ENCODE peak calls at places on chromosome 12, in four cellular contexts. F, U, I and J are unnamed samples.

GRCh38 chr12:66036317-66036716 is 94.2 kb downstream of the LLPH start:
- DNase-seq in F (peak), U (no peak), I (no peak), J (no peak)

GRCh38 chr12:57164966-57165365 is 17.5 kb upstream of the LRP1-AS start:
- DNase-seq in F (no peak), U (no peak), I (no peak), J (no peak)

GRCh38 chr12:3157581-3158328 is 80.6 kb downstream of the TSPAN9 start:
- DNase-seq in F (no peak), U (no peak), I (no peak), J (peak)

GRCh38 chr12:78338054-78338785 is 507.5 kb downstream of the NAV3 start:
- DNase-seq in F (no peak), U (no peak), I (no peak), J (no peak)

GRCh38 chr12:113910751-113911272 is 55.3 kb downstream of the RBM19 start:
- DNase-seq in F (no peak), U (no peak), I (no peak), J (no peak)

GRCh38 chr12:50620975-50621360 is 116.2 kb downstream of the DIP2B start:
- DNase-seq in F (no peak), U (no peak), I (no peak), J (no peak)

GRCh38 chr12:64404470-64405446 is 566 bp downstream of the XPOT start:
- DNase-seq in F (peak), U (no peak), I (peak), J (peak)

GRCh38 chr12:58703911-58704310 is 216.4 kb downstream of the LRIG3 start:
- DNase-seq in F (no peak), U (no peak), I (no peak), J (no peak)

GRCh38 chr12:132187646-132188450 is 43.6 kb downstream of the NOC4L start:
- DNase-seq in F (no peak), U (no peak), I (no peak), J (no peak)

GRCh38 chr12:106246891-106247730 is 709 bp downstream of the CKAP4 start:
- DNase-seq in F (no peak), U (no peak), I (peak), J (peak)

GRCh38 chr12:93877446-93877845 is 200.3 kb downstream of the CRADD start:
- DNase-seq in F (no peak), U (no peak), I (no peak), J (no peak)

GRCh38 chr12:85489194-85489593 is 209.2 kb downstream of the ALX1 start:
- DNase-seq in F (no peak), U (no peak), I (no peak), J (no peak)

GRCh38 chr12:109741970-109742372 is 28.3 kb downstream of the FAM222A start:
- DNase-seq in F (peak), U (no peak), I (no peak), J (peak)

GRCh38 chr12:31832740-31833540 is 104.1 kb upstream of the AMN1 start:
- DNase-seq in F (no peak), U (peak), I (no peak), J (no peak)

GRCh38 chr12:100268835-100269564 is 2.0 kb downstream of the SCYL2 start:
- DNase-seq in F (no peak), U (no peak), I (no peak), J (no peak)

GRCh38 chr12:110916295-110916875 is 4.0 kb downstream of the MYL2 start:
- DNase-seq in F (no peak), U (no peak), I (no peak), J (no peak)

GRCh38 chr12:122986258-122986871 is 5.9 kb downstream of the ARL6IP4 start:
- DNase-seq in F (no peak), U (no peak), I (no peak), J (no peak)

GRCh38 chr12:56189918-56190694 is 823 bp upstream of the SMARCC2 start:
- DNase-seq in F (peak), U (peak), I (peak), J (peak)

GRCh38 chr12:96078281-96078761 is 42.9 kb upstream of the LTA4H start:
- DNase-seq in F (no peak), U (no peak), I (no peak), J (no peak)

GRCh38 chr12:75438052-75438754 is 42.4 kb upstream of the GLIPR1 start:
- DNase-seq in F (no peak), U (no peak), I (no peak), J (no peak)

GRCh38 chr12:113892556-113892955 is 73.6 kb downstream of the RBM19 start:
- DNase-seq in F (no peak), U (no peak), I (no peak), J (no peak)

GRCh38 chr12:117089463-117089862 is 9.8 kb downstream of the TESC start:
- DNase-seq in F (no peak), U (no peak), I (no peak), J (no peak)

GRCh38 chr12:25817166-25817565 is 141.3 kb upstream of the RASSF8 start:
- DNase-seq in F (no peak), U (no peak), I (no peak), J (no peak)

GRCh38 chr12:132479291-132479690 is 10.7 kb upstream of the FBRSL1 start:
- DNase-seq in F (no peak), U (no peak), I (no peak), J (no peak)

GRCh38 chr12:69150083-69150795 is 89.1 kb upstream of the CPSF6 start:
- DNase-seq in F (no peak), U (no peak), I (no peak), J (no peak)

GRCh38 chr12:118164798-118165486 is 29.0 kb downstream of the PEBP1 start:
- DNase-seq in F (peak), U (no peak), I (no peak), J (peak)

GRCh38 chr12:13044002-13044858 is at the start of gene FAM234B:
- DNase-seq in F (peak), U (no peak), I (peak), J (peak)

GRCh38 chr12:9066183-9066623 is 49.5 kb downstream of the A2M start:
- DNase-seq in F (no peak), U (no peak), I (no peak), J (no peak)

GRCh38 chr12:31118831-31119530 is 45.3 kb downstream of the DDX11 start:
- DNase-seq in F (no peak), U (no peak), I (peak), J (peak)

GRCh38 chr12:87793134-87793533 is 236.1 kb downstream of the C12orf50 start:
- DNase-seq in F (no peak), U (no peak), I (no peak), J (no peak)

GRCh38 chr12:122481861-122482260 is 18.9 kb downstream of the ZCCHC8 start:
- DNase-seq in F (no peak), U (no peak), I (no peak), J (no peak)

GRCh38 chr12:51082561-51083139 is 746 bp downstream of the CSRNP2 start:
- DNase-seq in F (peak), U (no peak), I (no peak), J (no peak)

GRCh38 chr12:116294464-116295002 is 17.0 kb upstream of the MED13L start:
- DNase-seq in F (no peak), U (no peak), I (no peak), J (no peak)

DNA sequence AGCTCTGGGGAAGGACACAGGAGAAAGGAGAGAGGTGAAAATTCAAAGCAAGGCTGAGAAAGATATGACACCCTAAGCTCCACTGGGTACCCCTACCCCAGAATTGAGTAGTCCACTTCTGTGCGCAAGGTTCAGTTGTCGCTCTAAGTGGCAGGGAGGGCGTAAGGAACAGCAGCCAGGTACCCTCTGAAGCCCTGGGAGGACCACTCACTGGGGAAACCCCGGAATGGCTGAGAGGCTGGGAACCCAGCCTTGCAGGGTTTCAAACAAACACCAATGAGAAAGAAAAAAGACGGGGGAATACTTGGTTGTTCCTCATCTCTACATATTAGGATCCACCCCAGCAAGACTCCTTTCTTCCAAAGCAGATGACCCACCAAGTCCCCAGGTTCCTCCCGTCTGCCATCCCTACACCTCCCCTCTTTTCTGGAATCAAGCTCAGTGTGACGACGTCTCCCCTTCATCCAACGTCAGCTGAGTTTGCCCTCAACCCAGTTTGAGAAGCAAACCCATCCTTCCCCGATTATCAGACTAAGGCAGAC is 945 bp downstream of the LMBR1L start:
- DNase-seq in F (no peak), U (no peak), I (no peak), J (peak)
- TF ChIP-seq NFIC in F (no peak), U (no peak), I (no peak), J (no peak)

DNA sequence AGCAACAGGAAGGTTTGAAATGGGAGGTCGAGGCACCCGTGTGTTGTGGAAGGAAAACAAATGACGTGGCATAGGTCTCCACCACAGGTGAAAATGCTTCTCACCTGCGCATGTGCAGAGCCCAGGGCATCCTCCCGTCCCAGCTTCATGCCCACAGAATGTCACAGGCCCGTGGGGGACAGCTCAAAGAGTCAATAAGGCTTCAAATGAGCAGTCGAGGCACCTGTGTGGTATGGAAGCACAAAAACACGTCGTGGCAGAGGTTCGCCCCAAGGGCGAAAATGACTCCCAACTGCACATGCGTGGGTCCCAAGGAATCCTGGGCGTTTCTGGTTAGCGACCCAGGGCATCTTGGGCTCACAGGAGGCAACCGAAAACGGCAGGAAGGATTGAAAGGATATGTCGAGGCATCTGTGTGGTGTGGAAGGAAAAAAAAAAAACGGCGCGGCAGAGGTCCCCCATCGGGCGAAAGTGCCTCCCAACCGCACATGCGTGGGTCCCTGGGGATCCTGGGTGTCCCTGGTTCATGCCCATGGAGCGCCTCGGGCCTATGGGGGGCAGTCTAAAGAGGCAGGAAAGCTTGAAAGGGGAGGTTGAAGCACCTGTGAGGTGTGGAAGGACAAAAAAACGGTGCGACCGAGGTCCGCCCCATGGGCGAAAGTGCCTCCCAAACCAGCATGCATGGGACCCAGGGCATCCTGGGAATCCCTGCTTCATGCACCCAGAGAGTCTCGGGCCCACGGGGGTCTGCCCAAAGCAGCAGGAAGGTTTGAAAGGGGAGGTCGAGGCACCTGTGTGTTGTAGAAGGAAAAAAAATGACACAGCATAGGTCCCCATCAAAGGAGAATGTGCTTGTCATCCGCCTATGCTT is 578.5 kb downstream of the ALG10 start:
- DNase-seq in F (no peak), U (no peak), I (peak), J (peak)
- TF ChIP-seq NFIC in F (no peak), U (no peak), I (no peak), J (no peak)

GRCh38 chr12:108425238-108425795 is 86.2 kb upstream of the CMKLR1 start:
- DNase-seq in F (no peak), U (no peak), I (no peak), J (no peak)
- TF ChIP-seq NFIC in F (no peak), U (no peak), I (no peak), J (no peak)

GRCh38 chr12:103882861-103883596 is 42.0 kb upstream of the NT5DC3 start:
- DNase-seq in F (no peak), U (no peak), I (no peak), J (no peak)

GRCh38 chr12:103884316-103884715 is 43.3 kb upstream of the NT5DC3 start:
- DNase-seq in F (no peak), U (no peak), I (no peak), J (peak)

GRCh38 chr12:103881261-103881660 is 40.2 kb upstream of the NT5DC3 start:
- DNase-seq in F (peak), U (peak), I (no peak), J (no peak)

GRCh38 chr12:103887738-103888137 is 42.5 kb upstream of the HSP90B1 start:
- DNase-seq in F (no peak), U (no peak), I (no peak), J (no peak)

GRCh38 chr12:103886398-103886797 is 43.8 kb upstream of the HSP90B1 start:
- DNase-seq in F (no peak), U (no peak), I (no peak), J (no peak)
- TF ChIP-seq NFIC in F (no peak), U (no peak), I (no peak), J (no peak)

GRCh38 chr12:91902860-91903683 is 242.6 kb downstream of the BTG1 start:
- DNase-seq in F (no peak), U (no peak), I (no peak), J (no peak)
- TF ChIP-seq NFIC in F (no peak), U (no peak), I (no peak), J (no peak)

DNA sequence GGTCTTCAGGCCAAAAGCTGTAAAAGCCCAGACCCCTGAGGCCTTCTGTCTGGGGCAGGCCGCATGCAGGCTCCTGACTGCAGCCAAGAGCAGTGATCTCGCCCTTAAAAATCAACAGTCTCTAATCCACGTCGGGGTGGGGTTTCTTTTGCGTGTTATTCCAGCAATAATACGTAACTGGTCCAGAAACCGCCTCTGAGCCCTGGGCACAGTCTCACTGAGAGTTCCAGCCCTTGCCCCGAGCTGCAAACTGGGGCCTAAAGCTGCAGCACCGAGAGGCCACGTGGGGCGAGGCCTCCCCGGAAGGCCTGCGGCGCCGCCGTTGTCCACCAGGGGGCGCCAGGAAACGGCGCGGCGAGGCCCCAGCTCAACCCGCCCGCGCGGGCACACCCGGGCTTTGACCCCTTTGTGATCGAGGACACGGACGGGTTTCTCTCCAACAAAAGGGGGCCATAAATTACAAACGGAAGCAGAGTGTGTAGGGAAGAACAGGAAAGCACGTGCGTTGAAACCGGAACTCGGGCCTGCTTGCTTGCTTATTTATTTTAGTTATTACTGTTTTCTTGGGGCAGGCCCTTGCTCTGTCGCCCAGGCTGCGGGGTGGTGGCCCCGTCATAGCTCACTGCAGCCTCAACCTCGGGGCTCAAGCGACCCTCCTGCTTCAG is 87.2 kb downstream of the NINJ2 start:
- DNase-seq in F (peak), U (peak), I (peak), J (peak)
- TF ChIP-seq NFIC in F (peak), U (no peak), I (no peak), J (no peak)

DNA sequence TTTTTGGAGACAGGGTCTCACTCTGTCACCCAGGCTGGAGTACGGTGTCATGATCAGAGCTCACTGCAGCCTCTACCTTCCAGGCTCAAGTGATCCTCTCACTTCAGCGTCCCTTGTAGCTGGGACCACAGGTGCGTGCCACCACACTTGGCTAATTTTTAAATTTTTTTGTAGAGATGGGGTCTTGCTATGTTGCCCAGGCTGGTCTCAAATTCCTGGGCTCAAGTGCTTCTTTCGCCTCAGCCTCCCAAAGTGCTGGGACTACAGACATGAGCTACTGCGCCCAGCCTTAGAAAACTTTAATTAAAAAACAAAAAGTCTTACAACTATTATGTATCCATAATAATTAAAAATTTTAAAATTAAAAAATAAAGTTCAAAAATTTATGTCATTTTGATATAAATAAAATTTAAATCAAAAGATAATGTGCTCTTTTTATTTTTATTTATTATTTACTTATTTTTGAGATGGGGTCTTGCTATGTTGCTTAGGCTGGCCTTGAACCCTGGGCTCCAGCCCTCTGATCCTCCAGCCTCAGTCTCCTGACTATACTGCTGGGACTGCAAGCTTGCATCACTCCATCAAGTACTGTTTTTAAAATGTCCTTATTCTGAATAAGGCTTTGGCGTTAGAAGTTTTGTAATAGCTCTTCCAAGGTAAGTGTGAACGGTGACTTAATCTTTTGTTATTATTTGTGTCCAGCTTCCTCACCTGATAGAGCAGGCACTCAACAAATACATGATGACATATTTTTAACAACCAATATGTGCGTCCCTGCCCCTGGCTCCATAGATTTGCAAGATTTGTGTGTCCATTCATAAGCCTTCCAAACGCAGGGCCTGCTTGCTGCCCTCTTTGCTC is 1.6 kb downstream of the C1RL start:
- DNase-seq in F (no peak), U (no peak), I (no peak), J (no peak)
- TF ChIP-seq NFIC in F (no peak), U (no peak), I (no peak), J (no peak)

DNA sequence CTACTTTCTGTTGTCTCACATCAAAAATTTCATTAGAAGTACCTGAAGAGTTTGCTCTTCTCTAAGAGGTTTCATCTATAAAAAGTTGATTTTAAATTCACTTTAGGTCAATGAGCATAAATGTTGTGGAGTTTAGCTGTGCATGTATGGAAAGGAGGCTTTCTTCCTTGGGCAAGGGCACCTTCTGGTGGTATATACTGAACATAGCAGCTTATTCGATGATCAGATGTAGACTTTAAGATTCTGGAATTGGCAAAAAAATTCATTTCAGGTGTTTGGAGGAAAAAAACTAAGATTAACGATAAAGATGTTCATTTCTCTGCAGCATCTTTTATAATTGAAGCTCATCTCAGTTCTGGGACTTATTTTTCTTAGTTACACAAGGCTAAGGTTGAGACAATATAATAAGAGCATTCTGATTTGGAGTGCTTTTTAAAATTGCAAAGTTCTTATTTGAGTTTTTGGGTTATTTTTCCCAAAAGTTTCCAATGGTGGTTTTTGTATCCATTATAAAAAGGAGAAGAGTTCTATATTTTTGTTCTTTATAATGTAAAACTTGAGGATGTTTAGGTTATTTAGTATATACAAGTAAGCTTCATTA is 46.8 kb downstream of the TMEM117 start:
- DNase-seq in F (peak), U (peak), I (peak), J (peak)
- TF ChIP-seq NFIC in F (no peak), U (no peak), I (no peak), J (no peak)

GRCh38 chr12:28606967-28607557 is 416.8 kb downstream of the CCDC91 start:
- DNase-seq in F (no peak), U (no peak), I (no peak), J (no peak)

GRCh38 chr12:28610401-28611114 is 420.3 kb downstream of the CCDC91 start:
- DNase-seq in F (no peak), U (no peak), I (no peak), J (no peak)

GRCh38 chr12:28611501-28611900 is 421.2 kb downstream of the CCDC91 start:
- DNase-seq in F (no peak), U (no peak), I (no peak), J (no peak)

GRCh38 chr12:28611115-28611435 is 420.8 kb downstream of the CCDC91 start:
- DNase-seq in F (no peak), U (no peak), I (no peak), J (no peak)
- TF ChIP-seq NFIC in F (no peak), U (no peak), I (no peak), J (no peak)

GRCh38 chr12:54384591-54385041 is at the start of gene ZNF385A:
- DNase-seq in F (no peak), U (no peak), I (no peak), J (no peak)
- TF ChIP-seq NFIC in F (no peak), U (peak), I (no peak), J (no peak)